ENCODE peak calls at places on chromosomes 5 and 9, in seven cellular contexts. One of them, this sample, is unnamed.

GRCh38 chr9:88322906-88323566 is 65.2 kb upstream of the SPIN1 start:
- DNase-seq in Peyer's patch: no peak
- DNase-seq in body of pancreas: peak
- DNase-seq in transverse colon: peak
- DNase-seq in uterus: no peak
- DNase-seq in suprapubic skin: no peak
- DNase-seq in K562: no peak
- DNase-seq in this sample: peak

GRCh38 chr5:142598338-142598700 is 87.6 kb downstream of the FGF1 start:
- DNase-seq in Peyer's patch: no peak
- DNase-seq in body of pancreas: no peak
- DNase-seq in transverse colon: no peak
- DNase-seq in uterus: no peak
- DNase-seq in suprapubic skin: no peak
- DNase-seq in K562: no peak
- DNase-seq in this sample: no peak

GRCh38 chr9:38153152-38153909 is 84.3 kb upstream of the SHB start:
- DNase-seq in Peyer's patch: no peak
- DNase-seq in body of pancreas: peak
- DNase-seq in transverse colon: no peak
- DNase-seq in uterus: no peak
- DNase-seq in suprapubic skin: no peak
- DNase-seq in K562: no peak
- DNase-seq in this sample: no peak

GRCh38 chr5:902129-902916 is 9.6 kb downstream of the TRIP13 start:
- DNase-seq in Peyer's patch: no peak
- DNase-seq in body of pancreas: no peak
- DNase-seq in transverse colon: no peak
- DNase-seq in uterus: peak
- DNase-seq in suprapubic skin: peak
- DNase-seq in K562: no peak
- DNase-seq in this sample: no peak

GRCh38 chr9:22401671-22402070 is 45.0 kb upstream of the DMRTA1 start:
- DNase-seq in Peyer's patch: no peak
- DNase-seq in body of pancreas: no peak
- DNase-seq in transverse colon: no peak
- DNase-seq in uterus: no peak
- DNase-seq in suprapubic skin: no peak
- DNase-seq in K562: no peak
- DNase-seq in this sample: no peak

GRCh38 chr5:151258771-151259170 is 5.8 kb downstream of the GM2A start:
- DNase-seq in Peyer's patch: no peak
- DNase-seq in body of pancreas: no peak
- DNase-seq in transverse colon: no peak
- DNase-seq in uterus: no peak
- DNase-seq in suprapubic skin: peak
- DNase-seq in K562: no peak
- DNase-seq in this sample: no peak

GRCh38 chr9:71928806-71929205 is 17.4 kb downstream of the C9orf85 start:
- DNase-seq in Peyer's patch: no peak
- DNase-seq in body of pancreas: no peak
- DNase-seq in transverse colon: no peak
- DNase-seq in uterus: no peak
- DNase-seq in suprapubic skin: no peak
- DNase-seq in K562: no peak
- DNase-seq in this sample: no peak

GRCh38 chr5:39608024-39608423 is 183.2 kb upstream of the DAB2 start:
- DNase-seq in Peyer's patch: no peak
- DNase-seq in body of pancreas: no peak
- DNase-seq in transverse colon: no peak
- DNase-seq in uterus: no peak
- DNase-seq in suprapubic skin: no peak
- DNase-seq in K562: no peak
- DNase-seq in this sample: peak

GRCh38 chr5:169803077-169803981 is 166.3 kb downstream of the DOCK2 start:
- DNase-seq in Peyer's patch: no peak
- DNase-seq in body of pancreas: peak
- DNase-seq in transverse colon: peak
- DNase-seq in uterus: peak
- DNase-seq in suprapubic skin: no peak
- DNase-seq in K562: peak
- DNase-seq in this sample: peak

GRCh38 chr9:125785187-125785840 is 38.1 kb downstream of the PBX3 start:
- DNase-seq in Peyer's patch: no peak
- DNase-seq in body of pancreas: no peak
- DNase-seq in transverse colon: no peak
- DNase-seq in uterus: no peak
- DNase-seq in suprapubic skin: no peak
- DNase-seq in K562: no peak
- DNase-seq in this sample: no peak

GRCh38 chr5:149211566-149211965 is 60.1 kb upstream of the AFAP1L1 start:
- DNase-seq in Peyer's patch: no peak
- DNase-seq in body of pancreas: no peak
- DNase-seq in transverse colon: no peak
- DNase-seq in uterus: no peak
- DNase-seq in suprapubic skin: no peak
- DNase-seq in K562: no peak
- DNase-seq in this sample: no peak

DNA sequence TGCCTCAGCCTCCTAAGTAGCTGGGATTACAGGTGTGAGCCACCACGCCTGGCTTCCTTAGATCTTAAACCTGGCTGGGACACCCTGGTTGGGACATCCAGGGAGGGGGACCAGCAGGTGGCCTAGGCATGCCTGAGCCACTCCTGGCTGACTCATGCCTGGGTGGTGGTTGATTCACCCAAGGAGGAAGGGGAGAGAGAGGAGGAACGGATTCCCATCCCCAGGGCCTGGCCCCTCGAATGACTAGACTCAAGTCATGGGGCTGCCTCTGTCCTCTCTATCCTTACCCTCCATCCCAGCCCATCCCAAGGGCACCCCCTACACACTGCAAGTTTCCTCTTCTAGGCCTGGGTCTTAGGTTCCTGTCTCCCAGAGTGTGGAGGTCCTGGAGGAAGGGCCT is 12.7 kb downstream of the EEIG1 start:
- DNase-seq in Peyer's patch: peak
- DNase-seq in body of pancreas: peak
- DNase-seq in transverse colon: peak
- DNase-seq in uterus: no peak
- DNase-seq in suprapubic skin: peak
- DNase-seq in K562: no peak
- DNase-seq in this sample: peak
- TF ChIP-seq POLR2A in Peyer's patch: no peak
- TF ChIP-seq POLR2A in body of pancreas: no peak
- TF ChIP-seq POLR2A in transverse colon: no peak
- TF ChIP-seq POLR2A in uterus: no peak
- TF ChIP-seq POLR2A in suprapubic skin: no peak
- TF ChIP-seq POLR2A in K562: no peak
- TF ChIP-seq POLR2A in this sample: no peak

GRCh38 chr9:96418920-96419690 is 935 bp upstream of the ZNF367 start:
- DNase-seq in Peyer's patch: peak
- DNase-seq in body of pancreas: peak
- DNase-seq in transverse colon: peak
- DNase-seq in uterus: no peak
- DNase-seq in suprapubic skin: peak
- DNase-seq in K562: peak
- DNase-seq in this sample: peak

GRCh38 chr9:96418074-96418919 is at the start of gene ZNF367:
- DNase-seq in Peyer's patch: peak
- DNase-seq in body of pancreas: peak
- DNase-seq in transverse colon: peak
- DNase-seq in uterus: peak
- DNase-seq in suprapubic skin: peak
- DNase-seq in K562: peak
- DNase-seq in this sample: peak

GRCh38 chr9:96417610-96418073 is 528 bp downstream of the ZNF367 start:
- DNase-seq in Peyer's patch: no peak
- DNase-seq in body of pancreas: peak
- DNase-seq in transverse colon: peak
- DNase-seq in uterus: no peak
- DNase-seq in suprapubic skin: peak
- DNase-seq in K562: no peak
- DNase-seq in this sample: no peak

GRCh38 chr9:96419691-96419969 is 1.5 kb upstream of the ZNF367 start:
- DNase-seq in Peyer's patch: no peak
- DNase-seq in body of pancreas: no peak
- DNase-seq in transverse colon: no peak
- DNase-seq in uterus: no peak
- DNase-seq in suprapubic skin: no peak
- DNase-seq in K562: no peak
- DNase-seq in this sample: no peak

GRCh38 chr9:96417051-96417586 is 1.1 kb downstream of the ZNF367 start:
- DNase-seq in Peyer's patch: peak
- DNase-seq in body of pancreas: peak
- DNase-seq in transverse colon: peak
- DNase-seq in uterus: peak
- DNase-seq in suprapubic skin: peak
- DNase-seq in K562: peak
- DNase-seq in this sample: peak
- TF ChIP-seq POLR2A in Peyer's patch: peak
- TF ChIP-seq POLR2A in body of pancreas: peak
- TF ChIP-seq POLR2A in transverse colon: peak
- TF ChIP-seq POLR2A in uterus: peak
- TF ChIP-seq POLR2A in suprapubic skin: no peak
- TF ChIP-seq POLR2A in K562: peak
- TF ChIP-seq POLR2A in this sample: peak

DNA sequence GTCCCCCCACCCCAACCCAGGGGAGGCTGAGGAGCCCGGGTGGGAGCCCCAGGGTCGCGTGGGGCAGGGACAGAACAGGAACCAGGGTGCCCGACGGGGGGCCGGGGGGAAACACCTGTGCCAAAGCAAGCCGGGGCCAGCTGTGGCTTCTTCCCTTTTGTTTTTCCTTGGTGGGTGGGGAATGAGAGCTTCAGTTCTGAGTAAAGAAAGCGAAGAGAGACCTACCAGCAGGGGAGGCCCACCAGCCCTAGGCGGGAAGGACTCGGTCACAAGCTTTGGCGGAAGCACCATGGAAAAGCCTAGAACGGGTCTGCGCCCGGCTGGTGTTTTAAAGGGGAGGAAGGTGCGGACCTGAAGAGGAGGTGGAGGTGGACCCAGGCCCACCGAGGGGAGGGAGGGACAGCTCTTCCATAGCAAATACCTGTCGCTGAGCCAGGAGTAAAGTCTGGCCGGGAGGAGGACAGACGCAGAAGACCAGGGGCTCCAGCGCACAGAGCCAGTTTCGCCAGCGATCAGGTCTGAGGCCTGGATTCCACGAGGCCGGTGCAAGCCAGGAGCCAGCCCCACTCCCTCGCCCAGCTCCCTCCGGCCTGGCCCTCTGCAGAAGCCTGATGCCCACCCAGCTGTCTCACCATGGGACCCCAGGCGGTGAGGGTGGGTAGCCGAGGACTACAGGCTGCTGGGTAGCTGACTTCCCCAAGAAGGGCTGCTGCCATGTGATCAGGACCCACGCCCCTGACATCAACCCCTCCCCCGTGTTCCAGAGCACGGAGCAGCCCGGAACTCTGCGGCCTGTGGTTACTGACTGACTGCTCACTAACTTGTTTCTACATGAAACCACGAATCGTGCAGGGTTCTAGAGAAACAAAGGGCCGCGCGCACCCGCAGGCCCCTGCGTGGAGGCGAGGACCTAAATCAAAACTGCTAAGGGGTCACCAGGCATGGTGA is 849 bp upstream of the MGAT1 start:
- DNase-seq in Peyer's patch: peak
- DNase-seq in body of pancreas: peak
- DNase-seq in transverse colon: peak
- DNase-seq in uterus: peak
- DNase-seq in suprapubic skin: peak
- DNase-seq in K562: peak
- DNase-seq in this sample: peak
- TF ChIP-seq POLR2A in Peyer's patch: no peak
- TF ChIP-seq POLR2A in body of pancreas: no peak
- TF ChIP-seq POLR2A in transverse colon: peak
- TF ChIP-seq POLR2A in uterus: no peak
- TF ChIP-seq POLR2A in suprapubic skin: no peak
- TF ChIP-seq POLR2A in K562: peak
- TF ChIP-seq POLR2A in this sample: peak

GRCh38 chr9:130731355-130731754 is 37.8 kb downstream of the EXOSC2 start:
- DNase-seq in Peyer's patch: no peak
- DNase-seq in body of pancreas: no peak
- DNase-seq in transverse colon: no peak
- DNase-seq in uterus: no peak
- DNase-seq in suprapubic skin: no peak
- DNase-seq in K562: no peak
- DNase-seq in this sample: no peak
- TF ChIP-seq POLR2A in Peyer's patch: no peak
- TF ChIP-seq POLR2A in body of pancreas: no peak
- TF ChIP-seq POLR2A in transverse colon: no peak
- TF ChIP-seq POLR2A in uterus: no peak
- TF ChIP-seq POLR2A in suprapubic skin: no peak
- TF ChIP-seq POLR2A in K562: no peak
- TF ChIP-seq POLR2A in this sample: no peak

DNA sequence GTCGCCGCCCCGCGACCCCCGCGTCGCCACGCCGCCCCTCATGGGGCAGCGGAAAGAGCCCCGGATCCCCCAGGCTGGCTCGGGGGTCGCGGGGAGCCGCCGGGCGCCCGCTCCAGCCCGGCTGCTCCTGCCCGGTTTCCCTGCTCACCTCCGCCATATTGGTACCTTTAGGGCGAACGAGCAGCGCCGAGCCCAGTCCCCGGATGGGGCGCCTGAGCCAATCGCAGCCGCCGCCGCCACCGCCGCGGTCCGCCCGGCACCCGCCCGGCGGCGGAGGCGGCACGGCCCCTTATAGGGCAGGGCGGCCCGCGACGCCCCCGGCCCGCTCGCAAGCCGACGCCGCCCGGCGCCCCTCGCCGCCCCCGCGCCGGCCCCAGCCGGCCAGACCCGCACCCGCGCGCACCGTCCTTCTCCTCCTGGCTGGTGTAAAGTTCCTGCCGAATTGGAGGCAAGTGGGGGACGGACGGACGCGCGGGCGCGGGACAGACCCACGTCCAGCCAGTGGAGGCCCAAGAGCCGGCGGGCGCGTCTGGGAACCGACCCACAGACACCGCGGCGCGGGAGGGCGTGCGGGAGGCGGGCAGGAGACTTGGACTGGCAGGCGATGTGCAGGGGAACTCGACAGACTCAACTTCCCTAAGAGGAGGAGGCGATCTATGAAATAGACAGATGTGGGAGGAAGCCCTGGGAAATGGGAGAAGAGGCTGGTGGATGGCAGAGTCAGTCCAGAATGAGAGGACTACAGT is at the start of gene MIER3:
- DNase-seq in Peyer's patch: peak
- DNase-seq in body of pancreas: peak
- DNase-seq in transverse colon: peak
- DNase-seq in uterus: peak
- DNase-seq in suprapubic skin: peak
- DNase-seq in K562: peak
- DNase-seq in this sample: peak
- TF ChIP-seq POLR2A in Peyer's patch: peak
- TF ChIP-seq POLR2A in body of pancreas: peak
- TF ChIP-seq POLR2A in transverse colon: peak
- TF ChIP-seq POLR2A in uterus: no peak
- TF ChIP-seq POLR2A in suprapubic skin: no peak
- TF ChIP-seq POLR2A in K562: no peak
- TF ChIP-seq POLR2A in this sample: peak

GRCh38 chr5:33091571-33092363 is 349.0 kb upstream of the TARS1 start:
- DNase-seq in Peyer's patch: no peak
- DNase-seq in body of pancreas: no peak
- DNase-seq in transverse colon: no peak
- DNase-seq in uterus: no peak
- DNase-seq in suprapubic skin: no peak
- DNase-seq in K562: no peak
- DNase-seq in this sample: no peak
- TF ChIP-seq POLR2A in Peyer's patch: no peak
- TF ChIP-seq POLR2A in body of pancreas: no peak
- TF ChIP-seq POLR2A in transverse colon: no peak
- TF ChIP-seq POLR2A in uterus: no peak
- TF ChIP-seq POLR2A in suprapubic skin: no peak
- TF ChIP-seq POLR2A in K562: no peak
- TF ChIP-seq POLR2A in this sample: no peak